ENCODE peak calls at places on chromosomes 6 and 20, in six cellular contexts. One of them, this sample, is unnamed.

GRCh38 chr6:62746968-62747367 is 460.9 kb upstream of the KHDRBS2 start:
- DNase-seq in heart right ventricle: no peak
- DNase-seq in HFFc6: no peak
- DNase-seq in EH: no peak
- DNase-seq in kidney: no peak
- DNase-seq in MCF 10A: no peak
- DNase-seq in this sample: no peak

GRCh38 chr6:32578962-32579361 is 10.7 kb downstream of the HLA-DRB1 start:
- DNase-seq in heart right ventricle: no peak
- DNase-seq in HFFc6: no peak
- DNase-seq in EH: no peak
- DNase-seq in kidney: no peak
- DNase-seq in MCF 10A: no peak
- DNase-seq in this sample: no peak

GRCh38 chr6:121694389-121695185 is 259.1 kb downstream of the GJA1 start:
- DNase-seq in heart right ventricle: no peak
- DNase-seq in HFFc6: no peak
- DNase-seq in EH: peak
- DNase-seq in kidney: no peak
- DNase-seq in MCF 10A: peak
- DNase-seq in this sample: no peak

GRCh38 chr6:75853796-75854195 is 104.8 kb downstream of the MYO6 start:
- DNase-seq in heart right ventricle: no peak
- DNase-seq in HFFc6: no peak
- DNase-seq in EH: no peak
- DNase-seq in kidney: no peak
- DNase-seq in MCF 10A: no peak
- DNase-seq in this sample: no peak

GRCh38 chr20:1965520-1966278 is 28.2 kb downstream of the PDYN start:
- DNase-seq in heart right ventricle: peak
- DNase-seq in HFFc6: peak
- DNase-seq in EH: peak
- DNase-seq in kidney: peak
- DNase-seq in MCF 10A: peak
- DNase-seq in this sample: peak

GRCh38 chr6:21386744-21387143 is 206.8 kb upstream of the SOX4 start:
- DNase-seq in heart right ventricle: no peak
- DNase-seq in HFFc6: no peak
- DNase-seq in EH: no peak
- DNase-seq in kidney: no peak
- DNase-seq in MCF 10A: no peak
- DNase-seq in this sample: no peak

GRCh38 chr20:52965819-52966218 is 6.3 kb upstream of the TSHZ2 start:
- DNase-seq in heart right ventricle: no peak
- DNase-seq in HFFc6: no peak
- DNase-seq in EH: no peak
- DNase-seq in kidney: no peak
- DNase-seq in MCF 10A: peak
- DNase-seq in this sample: no peak

GRCh38 chr6:77880501-77880900 is 227.7 kb downstream of the MEI4 start:
- DNase-seq in heart right ventricle: no peak
- DNase-seq in HFFc6: no peak
- DNase-seq in EH: no peak
- DNase-seq in kidney: no peak
- DNase-seq in MCF 10A: peak
- DNase-seq in this sample: no peak

GRCh38 chr6:133764011-133764812 is 124.7 kb upstream of the TCF21 start:
- DNase-seq in heart right ventricle: no peak
- DNase-seq in HFFc6: peak
- DNase-seq in EH: peak
- DNase-seq in kidney: no peak
- DNase-seq in MCF 10A: no peak
- DNase-seq in this sample: no peak

GRCh38 chr6:138795809-138796469 is at the start of gene ECT2L:
- DNase-seq in heart right ventricle: peak
- DNase-seq in HFFc6: no peak
- DNase-seq in EH: peak
- DNase-seq in kidney: peak
- DNase-seq in MCF 10A: no peak
- DNase-seq in this sample: peak

GRCh38 chr20:12570371-12570770 is 438.4 kb upstream of the SPTLC3 start:
- DNase-seq in heart right ventricle: no peak
- DNase-seq in HFFc6: no peak
- DNase-seq in EH: no peak
- DNase-seq in kidney: no peak
- DNase-seq in MCF 10A: peak
- DNase-seq in this sample: no peak

GRCh38 chr6:38997128-38997761 is 51.3 kb upstream of the GLP1R start:
- DNase-seq in heart right ventricle: peak
- DNase-seq in HFFc6: no peak
- DNase-seq in EH: peak
- DNase-seq in kidney: no peak
- DNase-seq in MCF 10A: peak
- DNase-seq in this sample: peak

GRCh38 chr6:11869656-11870340 is 91.2 kb upstream of the ADTRP start:
- DNase-seq in heart right ventricle: peak
- DNase-seq in HFFc6: no peak
- DNase-seq in EH: peak
- DNase-seq in kidney: peak
- DNase-seq in MCF 10A: peak
- DNase-seq in this sample: peak

GRCh38 chr6:25397406-25397805 is 118.2 kb downstream of the CARMIL1 start:
- DNase-seq in heart right ventricle: no peak
- DNase-seq in HFFc6: no peak
- DNase-seq in EH: no peak
- DNase-seq in kidney: no peak
- DNase-seq in MCF 10A: no peak
- DNase-seq in this sample: no peak

This sample was measured in left ventricle myocardium inferior.